ENCODE peak calls at places on chromosome 5, in seven cellular contexts. E is osteoblast, U is astrocyte of the spinal cord, Q is fibroblast of lung, V is IMR-90, F is fibroblast of mammary gland, K is hepatocyte. G is an unnamed sample.

GRCh38 chr5:98594098-98594497 is 179.4 kb upstream of the RGMB start:
- DNase-seq in E (no peak), F (no peak), K (no peak), U (no peak), Q (no peak), V (no peak), G (no peak)

GRCh38 chr5:38922199-38922598 is 76.4 kb downstream of the OSMR start:
- DNase-seq in V (peak; percentile 51), E (peak; percentile 50), K (peak; percentile 68), Q (peak; percentile 61), U (peak; percentile 54), F (peak; percentile 60), G (peak; percentile 34)

GRCh38 chr5:7394889-7395431 is 978 bp upstream of the ADCY2 start:
- DNase-seq in E (no peak), V (no peak), U (no peak), F (no peak), K (peak; percentile 37), Q (no peak), G (no peak)

GRCh38 chr5:164184158-164184557 is 678.7 kb downstream of the MAT2B start:
- DNase-seq in E (no peak), U (no peak), K (no peak), F (no peak), V (no peak), Q (no peak), G (no peak)

GRCh38 chr5:53642006-53642405 is 81.6 kb downstream of the NDUFS4 start:
- DNase-seq in F (peak; percentile 13), U (peak; percentile 6), K (no peak), V (peak; percentile 17), Q (peak; percentile 63), E (no peak), G (peak; percentile 62)

GRCh38 chr5:112418412-112419049 is 546 bp downstream of the EPB41L4A start:
- DNase-seq in K (no peak), U (peak; percentile 18), V (no peak), F (no peak), Q (peak; percentile 7), E (peak; percentile 43), G (no peak)

GRCh38 chr5:44332360-44332971 is 56.8 kb downstream of the FGF10 start:
- DNase-seq in V (peak; percentile 52), Q (peak; percentile 85), K (peak; percentile 73), U (peak; percentile 50), F (peak; percentile 74), E (no peak), G (peak; percentile 56)

GRCh38 chr5:37721447-37721871 is 118.4 kb downstream of the GDNF start:
- DNase-seq in E (no peak), U (peak; percentile 56), F (peak; percentile 61), V (peak; percentile 36), Q (no peak), K (no peak), G (peak; percentile 76)

GRCh38 chr5:67941750-67942450 is 273.7 kb upstream of the PIK3R1 start:
- DNase-seq in U (no peak), K (peak; percentile 5), Q (peak; percentile 58), F (peak; percentile 40), E (peak; percentile 17), V (no peak), G (peak; percentile 2)

GRCh38 chr5:14039063-14039462 is 94.6 kb upstream of the DNAH5 start:
- DNase-seq in V (peak; percentile 51), E (peak; percentile 85), Q (no peak), U (peak; percentile 45), K (no peak), F (peak; percentile 76), G (no peak)

GRCh38 chr5:26482817-26483375 is 555.5 kb downstream of the CDH9 start:
- DNase-seq in V (no peak), Q (no peak), F (peak; percentile 9), E (peak; percentile 80), U (peak; percentile 39), K (peak; percentile 65), G (peak; percentile 1)

GRCh38 chr5:180018661-180019060 is 52.9 kb downstream of the RNF130 start:
- DNase-seq in Q (no peak), V (no peak), U (no peak), K (no peak), E (no peak), F (no peak), G (no peak)

GRCh38 chr5:154757647-154758406 is 2.6 kb downstream of the LARP1 start:
- DNase-seq in U (no peak), E (no peak), F (peak; percentile 61), Q (no peak), V (peak; percentile 22), K (no peak), G (peak; percentile 52)

DNA sequence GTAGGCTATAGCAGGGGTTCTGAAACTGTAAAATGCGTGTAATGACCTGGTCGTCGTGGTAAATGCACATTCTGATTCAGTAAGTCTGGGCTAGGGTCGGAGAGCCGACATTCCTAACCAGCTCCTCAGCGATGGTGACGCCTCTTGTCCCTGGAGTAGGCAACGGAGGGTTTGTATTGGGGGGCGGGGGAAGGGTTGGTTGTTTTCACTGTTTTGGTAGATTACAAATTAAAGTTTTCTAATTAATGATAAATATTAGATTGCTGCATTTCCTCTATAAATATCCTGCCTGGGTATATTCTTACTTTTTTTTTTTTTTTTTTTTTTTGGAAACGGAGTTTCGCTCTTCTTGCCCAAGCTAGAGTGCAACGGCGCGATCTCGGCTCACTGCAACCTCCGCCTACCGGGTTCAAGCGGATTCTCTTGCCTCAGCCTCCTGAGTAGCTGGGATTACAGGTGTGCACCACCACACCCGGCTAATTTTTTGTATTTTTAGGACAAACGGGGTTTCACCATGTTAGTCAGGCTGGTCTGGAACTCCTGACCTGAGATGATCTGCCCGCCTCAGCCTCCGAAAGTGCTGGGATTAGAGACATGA is 566 bp upstream of the ALDH7A1 start:
- DNase-seq in E (no peak), V (peak; percentile 88), F (no peak), U (no peak), Q (no peak), K (no peak), G (no peak)
- H3K4me3 ChIP-seq in E (peak overlapping the region; percentile 89), V (peak overlapping the region; percentile 69), F (peak overlapping the region; percentile 66), U (peak overlapping the region; percentile 72), Q (no peak overlapping the region), K (peak overlapping the region; percentile 41), G (peak overlapping the region; percentile 79)

GRCh38 chr5:116569999-116570398 is 4.6 kb downstream of the SEMA6A start:
- DNase-seq in V (no peak), K (no peak), F (no peak), Q (no peak), U (no peak), E (peak; percentile 6), G (no peak)
- TF ChIP-seq CTCF in V (no peak), K (no peak), F (no peak), Q (no peak), U (no peak), E (no peak), G (no peak)

GRCh38 chr5:140172473-140172872 is 2.5 kb upstream of the CYSTM1 start:
- DNase-seq in K (no peak), F (no peak), Q (no peak), U (no peak), V (no peak), E (no peak), G (no peak)

GRCh38 chr5:140176028-140176382 is 1.0 kb downstream of the CYSTM1 start:
- DNase-seq in V (no peak), U (no peak), F (no peak), K (no peak), Q (no peak), E (no peak), G (no peak)

GRCh38 chr5:140174472-140175366 is at the start of gene CYSTM1:
- DNase-seq in Q (peak; percentile 94), F (peak; percentile 93), V (peak; percentile 91), E (peak; percentile 97), U (peak; percentile 95), K (peak; percentile 100), G (peak; percentile 89)

GRCh38 chr5:140175367-140176027 is 509 bp downstream of the CYSTM1 start:
- DNase-seq in U (peak; percentile 52), V (peak; percentile 56), E (peak; percentile 91), Q (peak; percentile 56), F (peak; percentile 55), K (peak; percentile 87), G (peak; percentile 75)

GRCh38 chr5:140174014-140174413 is 974 bp upstream of the CYSTM1 start:
- DNase-seq in F (no peak), Q (no peak), K (no peak), U (no peak), E (no peak), V (no peak), G (no peak)
- H3K4me3 ChIP-seq in F (no peak overlapping the region), Q (no peak overlapping the region), K (no peak overlapping the region), U (no peak overlapping the region), E (no peak overlapping the region), V (no peak overlapping the region), G (no peak overlapping the region)

GRCh38 chr5:2277886-2278285 is 395.2 kb upstream of the IRX4 start:
- DNase-seq in K (no peak), Q (no peak), V (no peak), U (no peak), F (no peak), E (no peak), G (no peak)
- TF ChIP-seq CTCF in K (no peak), Q (no peak), V (no peak), U (no peak), F (no peak), E (no peak), G (no peak)

DNA sequence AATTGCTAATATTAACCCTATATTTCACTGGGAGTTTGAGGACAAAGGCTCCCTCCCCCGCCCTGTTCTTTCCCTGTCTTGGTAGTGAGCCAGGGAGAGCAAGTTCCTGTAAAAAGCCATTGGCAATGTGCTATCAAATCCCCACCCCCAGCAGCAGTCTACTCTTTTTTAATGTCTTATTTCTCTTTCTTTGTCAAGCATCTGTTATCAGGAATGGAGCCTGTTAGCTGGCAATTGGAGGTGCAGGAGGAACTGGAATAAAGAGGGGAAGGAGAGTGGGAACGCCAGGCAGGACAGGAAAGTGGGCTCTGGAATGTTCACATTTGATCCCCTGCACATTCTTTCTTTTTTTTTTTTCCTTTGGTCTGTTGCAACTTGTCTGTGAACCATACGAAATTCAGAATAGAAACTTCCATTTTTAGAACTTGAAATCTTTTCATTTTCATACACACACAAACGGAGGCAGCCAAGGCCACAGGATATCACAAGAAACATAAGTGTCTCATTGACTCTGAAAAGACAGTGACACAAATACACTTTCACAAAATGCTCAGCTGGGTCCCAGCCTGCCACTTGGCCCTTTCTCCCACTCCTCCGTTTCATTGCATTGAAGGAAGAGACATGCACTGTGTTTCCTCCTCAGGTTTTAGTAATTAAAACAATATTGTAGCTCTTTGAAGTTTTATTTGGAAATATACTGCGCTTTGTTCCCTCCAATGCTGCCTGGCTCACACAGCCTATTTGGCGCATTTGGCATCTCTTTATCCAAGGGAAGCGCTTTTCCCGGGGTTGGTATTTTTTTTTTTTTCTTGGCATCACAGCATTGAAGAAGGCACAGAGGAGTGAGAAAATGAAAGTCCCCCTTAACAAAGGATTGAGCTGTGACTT is 665.0 kb upstream of the ZNF608 start:
- DNase-seq in F (no peak), E (peak; percentile 32), Q (peak; percentile 58), U (peak; percentile 85), V (peak; percentile 39), K (peak; percentile 28), G (no peak)
- H3K4me3 ChIP-seq in F (no peak overlapping the region), E (peak overlapping the region; percentile 44), Q (peak overlapping the region; percentile 3), U (no peak overlapping the region), V (no peak overlapping the region), K (no peak overlapping the region), G (peak overlapping the region; percentile 24)

G was measured in AG10803.